ENCODE peak calls at places on chromosomes 7 and 10, in five cellular contexts. D is heart right ventricle, P is cardiac fibroblast, L is astrocyte of the spinal cord, M is foreskin fibroblast. J is an unnamed sample.
A peak's percentile ranks its signal among the peaks of the same experiment; 100 is the strongest.

GRCh38 chr7:45590679-45591057 is 16.5 kb downstream of the ADCY1 start:
- DNase-seq in D (no peak), P (no peak), L (no peak), M (no peak), J (no peak)

GRCh38 chr7:37495574-37496184 is 47.0 kb upstream of the ELMO1 start:
- DNase-seq in D (no peak), P (peak; percentile 48), L (peak; percentile 10), M (peak; percentile 17), J (peak; percentile 42)

GRCh38 chr7:55111007-55111406 is 92.2 kb downstream of the EGFR start:
- DNase-seq in D (no peak), P (no peak), L (peak; percentile 86), M (peak; percentile 62), J (peak; percentile 83)

GRCh38 chr10:58486821-58487220 is 25.9 kb upstream of the BICC1 start:
- DNase-seq in D (no peak), P (peak; percentile 47), L (peak; percentile 2), M (no peak), J (peak; percentile 11)

GRCh38 chr7:143938522-143939243 is 3.6 kb downstream of the OR2F2 start:
- DNase-seq in D (no peak), P (no peak), L (no peak), M (no peak), J (no peak)

GRCh38 chr7:26656735-26657134 is 207.7 kb downstream of the SKAP2 start:
- DNase-seq in D (no peak), P (no peak), L (no peak), M (no peak), J (no peak)

GRCh38 chr10:35307297-35307696 is 29.0 kb upstream of the CCNY start:
- DNase-seq in D (no peak), P (peak; percentile 43), L (peak; percentile 36), M (peak; percentile 50), J (peak; percentile 89)

GRCh38 chr7:40356312-40356711 is 221.5 kb downstream of the SUGCT start:
- DNase-seq in D (no peak), P (peak; percentile 34), L (peak; percentile 31), M (peak; percentile 29), J (peak; percentile 4)

GRCh38 chr7:101172005-101172853 is 6.9 kb upstream of the VGF start:
- DNase-seq in D (no peak), P (no peak), L (no peak), M (peak; percentile 26), J (no peak)

GRCh38 chr7:100632951-100633717 is 8.2 kb downstream of the TFR2 start:
- DNase-seq in D (peak; percentile 19), P (peak; percentile 23), L (peak; percentile 5), M (peak; percentile 70), J (peak; percentile 42)

GRCh38 chr10:63391812-63392211 is 74.0 kb downstream of the JMJD1C start:
- DNase-seq in D (no peak), P (peak; percentile 19), L (no peak), M (no peak), J (no peak)
- TF ChIP-seq CTCF in D (no peak), P (no peak), L (no peak), M (no peak), J (no peak)

GRCh38 chr10:49114718-49115014 is 656 bp downstream of the VSTM4 start:
- DNase-seq in D (no peak), P (no peak), L (no peak), M (no peak), J (no peak)
- H3K4me3 ChIP-seq in D (peak overlapping the region; percentile 11), P (peak overlapping the region; percentile 49), L (peak overlapping the region; percentile 52), M (peak overlapping the region; percentile 87), J (no peak overlapping the region)

GRCh38 chr10:15515207-15515606 is 144.1 kb upstream of the FAM171A1 start:
- DNase-seq in D (no peak), P (no peak), L (no peak), M (peak; percentile 73), J (no peak)

GRCh38 chr10:15510963-15511362 is 139.9 kb upstream of the FAM171A1 start:
- DNase-seq in D (no peak), P (no peak), L (no peak), M (no peak), J (no peak)

GRCh38 chr10:15521507-15521906 is 150.4 kb upstream of the FAM171A1 start:
- DNase-seq in D (no peak), P (no peak), L (no peak), M (no peak), J (no peak)

GRCh38 chr10:15518256-15518655 is 147.2 kb upstream of the FAM171A1 start:
- DNase-seq in D (no peak), P (peak; percentile 4), L (peak; percentile 29), M (peak; percentile 17), J (peak; percentile 0)

GRCh38 chr10:15516284-15516956 is 145.3 kb upstream of the FAM171A1 start:
- DNase-seq in D (no peak), P (no peak), L (no peak), M (no peak), J (no peak)
- TF ChIP-seq CTCF in D (no peak), P (no peak), L (no peak), M (no peak), J (no peak)

DNA sequence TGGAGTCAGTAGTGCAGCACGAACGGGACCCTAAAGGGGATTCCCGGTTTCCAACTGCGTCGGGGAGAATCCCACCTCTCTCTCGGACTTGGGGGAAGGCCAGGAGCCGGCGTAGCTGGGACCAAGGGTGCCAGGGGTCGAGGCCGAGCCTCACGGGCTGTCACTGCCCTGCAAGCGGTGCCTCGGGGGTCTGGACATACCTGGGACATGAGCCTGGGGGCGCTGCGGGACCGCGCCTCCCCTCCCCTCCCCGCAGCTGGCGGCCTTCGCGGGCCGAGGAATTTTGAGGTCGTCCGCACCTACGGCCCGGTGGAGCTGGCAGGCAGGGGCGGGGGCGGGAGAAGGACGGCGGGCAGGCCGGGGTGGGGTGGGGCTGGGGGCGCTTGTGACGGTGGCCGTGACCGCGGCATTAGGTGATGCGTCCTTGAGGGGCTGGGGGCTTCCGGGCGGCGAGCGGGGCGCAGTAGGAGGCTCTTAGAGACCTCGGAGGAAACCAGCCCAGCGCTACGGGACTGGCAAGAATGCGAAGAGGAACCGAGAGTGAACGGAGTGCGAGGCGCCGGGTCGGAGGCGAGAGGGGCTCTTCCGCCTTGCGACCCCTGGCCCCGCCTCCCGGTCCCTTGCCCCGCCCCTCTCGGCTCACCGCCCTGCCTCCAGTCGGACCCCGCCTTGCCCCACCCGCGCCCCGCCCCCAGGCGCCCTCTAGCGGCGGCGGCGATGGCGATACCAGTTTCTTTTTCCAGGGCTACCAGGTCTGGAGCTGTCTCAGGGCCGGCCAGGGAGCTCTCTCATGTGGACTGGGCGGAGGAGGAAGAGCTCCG is 48.3 kb downstream of the NPVF start:
- DNase-seq in D (peak; percentile 91), P (peak; percentile 81), L (peak; percentile 82), M (peak; percentile 90), J (peak; percentile 77)
- H3K4me3 ChIP-seq in D (peak overlapping the region; percentile 64), P (peak overlapping the region; percentile 73), L (peak overlapping the region; percentile 77), M (peak overlapping the region; percentile 78), J (peak overlapping the region; percentile 68)

DNA sequence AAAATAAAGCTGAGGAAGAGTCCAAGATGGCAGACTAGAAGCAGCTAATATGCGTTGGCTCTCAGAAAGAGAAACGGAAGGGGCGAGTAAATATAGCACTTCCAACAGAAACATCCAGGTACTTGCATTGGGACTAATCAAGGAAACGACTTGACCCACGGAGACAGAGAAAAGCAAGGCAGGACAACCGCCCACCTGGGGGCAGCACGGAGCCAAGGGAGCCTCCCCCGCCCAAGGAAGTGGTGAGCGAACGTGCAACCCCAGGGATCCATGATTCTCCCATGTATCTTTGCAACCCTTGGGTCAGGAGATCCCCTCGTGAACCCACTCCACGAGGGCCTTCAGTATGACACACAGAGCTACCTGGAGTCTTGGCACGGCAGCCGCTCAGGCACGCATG is 45.4 kb upstream of the GRM3 start:
- DNase-seq in D (no peak), P (no peak), L (no peak), M (no peak), J (no peak)
- TF ChIP-seq CTCF in D (no peak), P (no peak), L (no peak), M (no peak), J (no peak)